ENCODE peak calls at places on chromosome 5, in four cellular contexts. M is body of pancreas; G is CD4-positive, CD25-positive, alpha-beta regulatory T cell; F is CD4-positive, alpha-beta T cell. O is an unnamed sample.

GRCh38 chr5:17907094-17907493 is 272.8 kb downstream of the TAF11L14 start:
- DNase-seq in M (no peak), G (no peak), F (no peak), O (no peak)

GRCh38 chr5:180304431-180305375 is 12.8 kb upstream of the MAPK9 start:
- DNase-seq in M (no peak), G (no peak), F (no peak), O (no peak)

GRCh38 chr5:52895572-52896296 is 93.4 kb upstream of the ITGA2 start:
- DNase-seq in M (no peak), G (no peak), F (no peak), O (no peak)

GRCh38 chr5:39623291-39623865 is 198.6 kb upstream of the DAB2 start:
- DNase-seq in M (no peak), G (no peak), F (no peak), O (no peak)

GRCh38 chr5:98768160-98769005 is 5.1 kb upstream of the RGMB start:
- DNase-seq in M (peak; percentile 49), G (peak; percentile 30), F (no peak), O (no peak)

GRCh38 chr5:111124793-111125192 is 32.6 kb downstream of the WDR36 start:
- DNase-seq in M (no peak), G (no peak), F (no peak), O (no peak)

GRCh38 chr5:61881821-61882220 is 424.2 kb upstream of the KIF2A start:
- DNase-seq in M (no peak), G (no peak), F (no peak), O (no peak)

GRCh38 chr5:131441184-131441583 is 177.3 kb downstream of the CDC42SE2 start:
- DNase-seq in M (no peak), G (no peak), F (no peak), O (no peak)

GRCh38 chr5:148805323-148806290 is 20.8 kb upstream of the ADRB2 start:
- DNase-seq in M (no peak), G (no peak), F (no peak), O (no peak)

GRCh38 chr5:138884094-138884493 is 9.0 kb upstream of the LRRTM2 start:
- DNase-seq in M (no peak), G (no peak), F (no peak), O (no peak)

GRCh38 chr5:1112596-1113331 is 901 bp upstream of the SLC12A7 start:
- DNase-seq in M (peak; percentile 87), G (no peak), F (no peak), O (no peak)

GRCh38 chr5:157324237-157324636 is 58.3 kb downstream of the CYFIP2 start:
- DNase-seq in M (no peak), G (no peak), F (no peak), O (no peak)

GRCh38 chr5:177162379-177162778 is 28.8 kb downstream of the NSD1 start:
- DNase-seq in M (no peak), G (no peak), F (no peak), O (no peak)

GRCh38 chr5:135501965-135502364 is 33.8 kb downstream of the NEUROG1 start:
- DNase-seq in M (no peak), G (no peak), F (no peak), O (no peak)

GRCh38 chr5:74418709-74419108 is 221.8 kb downstream of the ENC1 start:
- DNase-seq in M (no peak), G (no peak), F (no peak), O (no peak)

GRCh38 chr5:80408976-80409926 is 1.4 kb downstream of the ZFYVE16 start:
- DNase-seq in M (no peak), G (no peak), F (no peak), O (no peak)

GRCh38 chr5:139903805-139904565 is 108.4 kb downstream of the PSD2 start:
- DNase-seq in M (no peak), G (no peak), F (no peak), O (no peak)

GRCh38 chr5:19713740-19714139 is 274.3 kb downstream of the CDH18 start:
- DNase-seq in M (no peak), G (no peak), F (no peak), O (no peak)

GRCh38 chr5:73183491-73183891 is 10.5 kb downstream of the TMEM174 start:
- DNase-seq in M (no peak), G (no peak), F (no peak), O (no peak)

GRCh38 chr5:119078870-119079269 is 8.0 kb downstream of the DMXL1 start:
- DNase-seq in M (no peak), G (no peak), F (no peak), O (no peak)

GRCh38 chr5:142872795-142873194 is 102.6 kb downstream of the ARHGAP26 start:
- DNase-seq in M (peak; percentile 81), G (no peak), F (no peak), O (no peak)

GRCh38 chr5:36648426-36648825 is 42.0 kb downstream of the SLC1A3 start:
- DNase-seq in M (no peak), G (no peak), F (no peak), O (no peak)

GRCh38 chr5:123916331-123917121 is 404.5 kb downstream of the CSNK1G3 start:
- DNase-seq in M (no peak), G (no peak), F (no peak), O (no peak)

GRCh38 chr5:11335881-11336760 is 568.1 kb downstream of the CTNND2 start:
- DNase-seq in M (no peak), G (no peak), F (no peak), O (no peak)

GRCh38 chr5:141567513-141568117 is 51.2 kb downstream of the DIAPH1 start:
- DNase-seq in M (no peak), G (peak; percentile 30), F (no peak), O (no peak)

GRCh38 chr5:66987126-66987525 is 209.5 kb downstream of the CD180 start:
- DNase-seq in M (no peak), G (no peak), F (no peak), O (no peak)

GRCh38 chr5:107618233-107618632 is 52.5 kb downstream of the EFNA5 start:
- DNase-seq in M (no peak), G (no peak), F (no peak), O (no peak)

GRCh38 chr5:12870870-12871539 is 966.8 kb upstream of the CTNND2 start:
- DNase-seq in M (no peak), G (no peak), F (no peak), O (no peak)

GRCh38 chr5:6686916-6687409 is 26.3 kb upstream of the TENT4A start:
- DNase-seq in M (no peak), G (peak; percentile 15), F (no peak), O (no peak)

GRCh38 chr5:172143875-172144274 is 44.1 kb downstream of the STK10 start:
- DNase-seq in M (no peak), G (no peak), F (no peak), O (no peak)

GRCh38 chr5:172144931-172145869 is 42.8 kb downstream of the STK10 start:
- DNase-seq in M (no peak), G (no peak), F (no peak), O (no peak)

GRCh38 chr5:172142709-172143215 is 45.3 kb downstream of the STK10 start:
- DNase-seq in M (no peak), G (no peak), F (no peak), O (no peak)

GRCh38 chr5:172145870-172146747 is 41.9 kb downstream of the STK10 start:
- DNase-seq in M (no peak), G (no peak), F (no peak), O (no peak)

GRCh38 chr5:172144291-172144815 is 43.7 kb downstream of the STK10 start:
- DNase-seq in M (no peak), G (no peak), F (no peak), O (no peak)
- H3K27ac ChIP-seq in M (no peak overlapping the region), G (peak overlapping the region; percentile 42), F (peak overlapping the region; percentile 48), O (no peak overlapping the region)

DNA sequence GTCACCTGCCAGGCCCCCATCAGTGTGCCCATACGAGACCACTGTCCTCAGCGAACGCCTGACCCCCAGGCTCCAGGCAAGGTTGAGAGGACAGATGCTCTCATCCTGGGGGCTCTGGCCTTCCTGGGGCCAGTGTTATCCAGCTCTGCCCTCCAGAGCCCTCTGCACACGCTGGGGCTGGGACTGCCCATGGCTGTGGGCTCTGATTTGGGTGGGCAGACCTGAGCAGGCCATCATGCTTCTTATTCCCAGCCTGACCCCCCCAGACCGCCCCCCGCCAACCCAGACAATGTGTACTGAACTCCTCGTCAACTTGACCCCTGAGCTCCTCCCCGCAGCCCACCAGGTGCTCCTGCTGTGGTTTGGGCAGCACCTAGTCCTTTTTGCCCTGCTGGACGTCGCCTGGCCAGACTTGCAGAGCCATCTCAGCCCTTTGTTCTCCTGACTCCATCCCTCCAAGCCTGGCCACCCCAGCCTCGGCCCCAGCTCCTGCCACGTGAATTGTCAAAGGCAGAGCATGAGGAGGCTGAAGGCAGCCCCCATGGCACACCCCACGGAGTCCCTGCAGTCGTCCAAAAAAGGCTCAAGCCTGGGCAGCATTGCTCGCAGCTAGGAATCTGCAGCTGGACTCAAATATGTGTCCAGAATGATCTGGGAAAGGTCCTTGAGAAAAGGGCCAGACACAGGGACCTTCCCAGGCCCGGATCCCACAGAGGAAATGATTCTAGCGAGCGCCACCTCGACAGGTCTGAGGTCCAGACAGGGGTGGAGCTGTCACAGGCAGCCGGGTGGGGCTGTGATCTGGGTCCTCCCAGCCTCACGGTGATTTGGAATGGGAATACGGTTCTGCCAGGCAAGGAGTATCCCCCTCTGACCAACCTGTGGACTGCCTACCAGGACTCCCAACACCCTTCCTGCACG is 87.0 kb downstream of the ADAMTS2 start:
- DNase-seq in M (peak; percentile 8), G (no peak), F (no peak), O (no peak)
- H3K27ac ChIP-seq in M (no peak overlapping the region), G (no peak overlapping the region), F (no peak overlapping the region), O (no peak overlapping the region)

GRCh38 chr5:63262191-63262981 is 683.8 kb downstream of the LRRC70 start:
- DNase-seq in M (no peak), G (no peak), F (no peak), O (no peak)
- H3K27ac ChIP-seq in M (no peak overlapping the region), G (no peak overlapping the region), F (no peak overlapping the region), O (no peak overlapping the region)

GRCh38 chr5:9108156-9108555 is 437.7 kb downstream of the SEMA5A start:
- DNase-seq in M (no peak), G (no peak), F (no peak), O (no peak)
- H3K27ac ChIP-seq in M (no peak overlapping the region), G (no peak overlapping the region), F (no peak overlapping the region), O (no peak overlapping the region)

GRCh38 chr5:172891716-172892421 is 57.8 kb downstream of the ERGIC1 start:
- DNase-seq in M (peak; percentile 91), G (no peak), F (no peak), O (no peak)

GRCh38 chr5:172890659-172891058 is 56.6 kb downstream of the ERGIC1 start:
- DNase-seq in M (no peak), G (no peak), F (no peak), O (no peak)

GRCh38 chr5:172895549-172895948 is 61.5 kb downstream of the ERGIC1 start:
- DNase-seq in M (no peak), G (no peak), F (no peak), O (no peak)

GRCh38 chr5:172894767-172895166 is 60.7 kb downstream of the ERGIC1 start:
- DNase-seq in M (no peak), G (no peak), F (no peak), O (no peak)

DNA sequence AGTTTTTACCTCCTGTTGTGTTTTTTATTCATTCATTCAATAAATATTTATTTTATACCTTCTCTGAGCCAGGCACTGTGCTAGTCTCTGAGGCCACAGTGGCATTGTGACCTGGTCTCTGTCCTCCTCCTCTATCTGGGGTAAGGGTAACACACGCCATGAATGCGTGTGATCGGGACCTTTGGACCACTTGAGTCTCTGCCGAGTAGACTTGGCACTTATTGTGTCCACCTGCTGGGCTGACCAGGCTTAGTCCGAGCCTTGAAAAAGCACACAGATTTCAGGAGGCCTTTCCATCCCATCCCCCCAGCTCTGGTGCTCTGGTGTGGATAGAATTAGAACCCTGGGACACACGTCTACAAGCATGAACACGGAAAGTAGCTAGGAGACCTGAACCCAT is 58.7 kb downstream of the ERGIC1 start:
- DNase-seq in M (peak; percentile 55), G (no peak), F (no peak), O (no peak)
- H3K27ac ChIP-seq in M (peak overlapping the region; percentile 74), G (no peak overlapping the region), F (no peak overlapping the region), O (no peak overlapping the region)